ENCODE peak calls at places on chromosomes 12 and 14, in seven cellular contexts. S is GM10248, P is germinal center, Z is HuH-7, R is hypothalamus, Y is AG04449, N is prostate gland. E is an unnamed sample.

GRCh38 chr14:104364830-104365229 is 214.7 kb upstream of the C14orf180 start:
- DNase-seq in S (no peak), P (no peak), Z (no peak), R (no peak), Y (no peak), N (no peak), E (no peak)

GRCh38 chr12:112148031-112148513 is 22.7 kb downstream of the TRAFD1 start:
- DNase-seq in S (no peak), P (no peak), Z (no peak), R (no peak), Y (peak; percentile 17), N (no peak), E (no peak)

GRCh38 chr14:57865450-57866198 is at the start of gene SLC35F4:
- DNase-seq in S (peak; percentile 24), P (no peak), Z (no peak), R (no peak), Y (no peak), N (no peak), E (no peak)

GRCh38 chr12:121430821-121431415 is 31.0 kb downstream of the RNF34 start:
- DNase-seq in S (no peak), P (no peak), Z (no peak), R (no peak), Y (no peak), N (no peak), E (no peak)

GRCh38 chr12:69157023-69157655 is 82.2 kb upstream of the CPSF6 start:
- DNase-seq in S (peak; percentile 85), P (peak; percentile 80), Z (peak; percentile 81), R (peak; percentile 22), Y (no peak), N (peak; percentile 61), E (peak; percentile 93)

GRCh38 chr14:75196468-75196867 is 20.1 kb upstream of the TMED10 start:
- DNase-seq in S (no peak), P (no peak), Z (peak; percentile 52), R (no peak), Y (no peak), N (no peak), E (no peak)

GRCh38 chr12:93793983-93794382 is 116.8 kb downstream of the CRADD start:
- DNase-seq in S (no peak), P (no peak), Z (no peak), R (no peak), Y (no peak), N (no peak), E (no peak)

GRCh38 chr12:116881325-116881866 is at the start of gene HRK:
- DNase-seq in S (no peak), P (no peak), Z (peak; percentile 49), R (no peak), Y (no peak), N (no peak), E (peak; percentile 21)

GRCh38 chr12:107379852-107380567 is 286.7 kb upstream of the CRY1 start:
- DNase-seq in S (no peak), P (no peak), Z (no peak), R (no peak), Y (no peak), N (peak; percentile 59), E (no peak)

GRCh38 chr14:34005901-34006300 is 55.0 kb upstream of the EGLN3 start:
- DNase-seq in S (no peak), P (no peak), Z (no peak), R (no peak), Y (no peak), N (no peak), E (no peak)

GRCh38 chr12:12592930-12593329 is 18.7 kb upstream of the CREBL2 start:
- DNase-seq in S (no peak), P (no peak), Z (no peak), R (no peak), Y (no peak), N (no peak), E (no peak)

GRCh38 chr12:103839103-103839502 is 1.9 kb downstream of the NT5DC3 start:
- DNase-seq in S (no peak), P (no peak), Z (no peak), R (no peak), Y (no peak), N (peak; percentile 70), E (no peak)

GRCh38 chr14:101408077-101408831 is 153.0 kb upstream of the DIO3 start:
- DNase-seq in S (no peak), P (no peak), Z (no peak), R (no peak), Y (peak; percentile 31), N (no peak), E (no peak)

GRCh38 chr14:68596211-68596610 is 196.7 kb downstream of the ZFP36L1 start:
- DNase-seq in S (no peak), P (no peak), Z (no peak), R (no peak), Y (no peak), N (no peak), E (no peak)

GRCh38 chr12:75854681-75855309 is 176.8 kb downstream of the PHLDA1 start:
- DNase-seq in S (no peak), P (no peak), Z (no peak), R (no peak), Y (no peak), N (no peak), E (no peak)

GRCh38 chr12:88001327-88001726 is 27.9 kb downstream of the C12orf50 start:
- DNase-seq in S (no peak), P (no peak), Z (no peak), R (no peak), Y (no peak), N (no peak), E (no peak)

GRCh38 chr12:108699955-108700563 is 31.3 kb downstream of the CORO1C start:
- DNase-seq in S (no peak), P (no peak), Z (no peak), R (no peak), Y (no peak), N (no peak), E (no peak)

GRCh38 chr14:32203928-32204357 is 874 bp upstream of the RNU6-8 start:
- DNase-seq in S (no peak), P (no peak), Z (no peak), R (no peak), Y (no peak), N (no peak), E (no peak)

GRCh38 chr14:21654215-21654614 is 580 bp downstream of the OR4E2 start:
- DNase-seq in S (no peak), P (no peak), Z (no peak), R (no peak), Y (no peak), N (no peak), E (no peak)

GRCh38 chr12:107512391-107512790 is 173.2 kb upstream of the PWP1 start:
- DNase-seq in S (no peak), P (no peak), Z (no peak), R (no peak), Y (no peak), N (no peak), E (no peak)

GRCh38 chr14:21852061-21852664 is 178.5 kb upstream of the OR4E1 start:
- DNase-seq in S (peak; percentile 26), P (peak; percentile 14), Z (peak; percentile 3), R (no peak), Y (no peak), N (peak; percentile 7), E (peak; percentile 61)

GRCh38 chr12:112868459-112869041 is 38.2 kb upstream of the OAS1 start:
- DNase-seq in S (peak; percentile 26), P (no peak), Z (peak; percentile 39), R (no peak), Y (no peak), N (no peak), E (peak; percentile 22)

GRCh38 chr12:130266751-130267150 is 70.9 kb upstream of the PIWIL1 start:
- DNase-seq in S (no peak), P (no peak), Z (no peak), R (no peak), Y (no peak), N (peak; percentile 22), E (no peak)

GRCh38 chr12:109725321-109726105 is 11.9 kb downstream of the FAM222A start:
- DNase-seq in S (no peak), P (no peak), Z (no peak), R (peak; percentile 33), Y (no peak), N (no peak), E (no peak)

GRCh38 chr14:71472961-71473340 is 459.3 kb upstream of the RGS6 start:
- DNase-seq in S (no peak), P (no peak), Z (no peak), R (no peak), Y (no peak), N (no peak), E (no peak)

GRCh38 chr14:51849095-51849494 is 11.3 kb upstream of the GNG2 start:
- DNase-seq in S (no peak), P (no peak), Z (no peak), R (no peak), Y (no peak), N (no peak), E (no peak)

GRCh38 chr14:90578283-90578985 is 181.6 kb downstream of the CALM1 start:
- DNase-seq in S (no peak), P (no peak), Z (no peak), R (no peak), Y (no peak), N (no peak), E (no peak)

GRCh38 chr12:57049890-57050289 is at the start of gene MYO1A:
- DNase-seq in S (no peak), P (no peak), Z (peak; percentile 56), R (no peak), Y (no peak), N (no peak), E (no peak)

GRCh38 chr14:99707420-99707819 is 23.3 kb downstream of the CYP46A1 start:
- DNase-seq in S (no peak), P (no peak), Z (no peak), R (no peak), Y (no peak), N (no peak), E (no peak)

GRCh38 chr12:64560395-64561301 is 49.6 kb upstream of the RASSF3 start:
- DNase-seq in S (no peak), P (no peak), Z (no peak), R (no peak), Y (peak; percentile 86), N (no peak), E (no peak)

GRCh38 chr14:76293221-76293620 is 82.7 kb upstream of the ESRRB start:
- DNase-seq in S (no peak), P (no peak), Z (no peak), R (no peak), Y (no peak), N (no peak), E (no peak)

GRCh38 chr14:73887116-73887490 is 444 bp downstream of the ZNF410 start:
- DNase-seq in S (no peak), P (peak; percentile 33), Z (peak; percentile 12), R (no peak), Y (no peak), N (no peak), E (peak; percentile 6)

GRCh38 chr12:4960030-4960429 is 50.3 kb downstream of the KCNA1 start:
- DNase-seq in S (no peak), P (no peak), Z (no peak), R (no peak), Y (no peak), N (no peak), E (no peak)

GRCh38 chr14:24428628-24429394 is 657 bp downstream of the CBLN3 start:
- DNase-seq in S (no peak), P (no peak), Z (no peak), R (no peak), Y (no peak), N (no peak), E (no peak)

GRCh38 chr14:68884031-68885030 is 91.5 kb upstream of the ZFP36L1 start:
- DNase-seq in S (no peak), P (no peak), Z (no peak), R (no peak), Y (peak; percentile 60), N (no peak), E (no peak)

GRCh38 chr12:79818856-79819255 is 116.0 kb downstream of the PPP1R12A start:
- DNase-seq in S (no peak), P (no peak), Z (no peak), R (no peak), Y (no peak), N (no peak), E (no peak)

GRCh38 chr14:40164083-40164482 is 731.9 kb upstream of the FBXO33 start:
- DNase-seq in S (no peak), P (no peak), Z (no peak), R (no peak), Y (no peak), N (no peak), E (no peak)

GRCh38 chr12:67534671-67535070 is 113.9 kb upstream of the DYRK2 start:
- DNase-seq in S (no peak), P (no peak), Z (no peak), R (no peak), Y (peak; percentile 69), N (no peak), E (no peak)